ENCODE peak calls at places on chromosomes 16 and 17, in five cellular contexts. E, V, I, C and F are unnamed samples.

GRCh38 chr17:17416400-17417360 is 60.1 kb upstream of the MED9 start:
- DNase-seq in I (peak), E (no peak), C (peak), V (no peak), F (peak)

GRCh38 chr17:16911141-16911937 is 60.6 kb downstream of the TNFRSF13B start:
- DNase-seq in I (no peak), E (no peak), V (peak), C (no peak), F (no peak)

GRCh38 chr17:64281962-64282752 is 19.1 kb upstream of the TEX2 start:
- DNase-seq in E (peak), I (peak), C (peak), V (peak), F (peak)

GRCh38 chr17:50146927-50147640 is 3.4 kb downstream of the PPP1R9B start:
- DNase-seq in I (no peak), E (no peak), V (no peak), C (no peak), F (peak)

GRCh38 chr16:1466968-1467521 is 7.8 kb downstream of the CLCN7 start:
- DNase-seq in V (no peak), C (no peak), E (no peak), I (no peak), F (no peak)

GRCh38 chr16:50653633-50654524 is 27.2 kb downstream of the SNX20 start:
- DNase-seq in V (no peak), I (no peak), C (no peak), E (no peak), F (no peak)

GRCh38 chr17:16987830-16988601 is 16.1 kb upstream of the TNFRSF13B start:
- DNase-seq in I (peak), E (peak), V (no peak), C (peak), F (peak)

GRCh38 chr17:82871056-82871775 is 31.4 kb upstream of the ZNF750 start:
- DNase-seq in I (no peak), C (no peak), E (no peak), V (no peak), F (no peak)

GRCh38 chr17:9924735-9925191 is 19.7 kb upstream of the RCVRN start:
- DNase-seq in E (no peak), C (peak), I (peak), V (no peak), F (peak)

GRCh38 chr17:43217614-43218087 is 6.0 kb downstream of the TMEM106A start:
- DNase-seq in C (no peak), E (peak), V (no peak), I (no peak), F (no peak)

GRCh38 chr16:24639769-24640168 is 89.7 kb upstream of the TNRC6A start:
- DNase-seq in I (no peak), V (no peak), E (no peak), C (no peak), F (no peak)

GRCh38 chr16:77789085-77789611 is 784 bp downstream of the VAT1L start:
- DNase-seq in V (no peak), C (no peak), I (no peak), E (no peak), F (no peak)

GRCh38 chr17:32281011-32281451 is 15.4 kb downstream of the RHBDL3 start:
- DNase-seq in I (no peak), E (no peak), C (no peak), V (no peak), F (no peak)

GRCh38 chr17:79792984-79793923 is 3.6 kb downstream of the CBX8 start:
- DNase-seq in I (no peak), C (no peak), V (no peak), E (no peak), F (peak)

GRCh38 chr16:31022574-31023251 is 10.6 kb upstream of the STX4 start:
- DNase-seq in C (no peak), V (no peak), E (no peak), I (no peak), F (no peak)

GRCh38 chr17:42853004-42853403 is 2.0 kb downstream of the AOC3 start:
- DNase-seq in C (no peak), I (no peak), E (no peak), V (no peak), F (no peak)

GRCh38 chr16:57592591-57593003 is 35.8 kb upstream of the ADGRG1 start:
- DNase-seq in V (peak), C (peak), E (peak), I (peak), F (no peak)

GRCh38 chr16:11507991-11508390 is 78.7 kb downstream of the LITAF start:
- DNase-seq in V (no peak), E (no peak), I (no peak), C (no peak), F (no peak)